ENCODE peak calls at places on chromosome 4, in nine cellular contexts. J is glomerular endothelial cell; Y is NCI-H1092; E is stimulated activated CD4-positive, alpha-beta T cell treated with anti-CD3 and anti-CD28 coated beads, TNF-alpha, amount 100 ng/mL, for 4 hours; W is iris pigment epithelial cell; O is fibroblast of pulmonary artery; U is activated CD4-positive, alpha-beta T cell treated with anti-CD3 and anti-CD28 coated beads, Interleukin-2, amount 50 U/mL, for 4 hours; I is gastrocnemius medialis; Z is activated CD8-positive, alpha-beta memory T cell treated with anti-CD3 and anti-CD28 coated beads for 4 hours. H is an unnamed sample.

GRCh38 chr4:86579941-86580340 is 14.2 kb upstream of the PTPN13 start:
- DNase-seq in J (no peak), Y (no peak), E (no peak), W (no peak), O (no peak), U (no peak), I (no peak), Z (no peak), H (no peak)

GRCh38 chr4:127140306-127140705 is 492.5 kb upstream of the INTU start:
- DNase-seq in J (no peak), Y (no peak), E (no peak), W (peak; percentile 78), O (no peak), U (no peak), I (no peak), Z (no peak), H (peak; percentile 68)

GRCh38 chr4:118814901-118815300 is 21.0 kb downstream of the SEC24D start:
- DNase-seq in J (no peak), Y (no peak), E (no peak), W (no peak), O (no peak), U (no peak), I (no peak), Z (no peak), H (no peak)

GRCh38 chr4:82380344-82380743 is 6.6 kb upstream of the HNRNPD start:
- DNase-seq in J (no peak), Y (no peak), E (no peak), W (no peak), O (no peak), U (no peak), I (peak; percentile 63), Z (no peak), H (no peak)

GRCh38 chr4:138798404-138798803 is 217.2 kb upstream of the NOCT start:
- DNase-seq in J (no peak), Y (no peak), E (no peak), W (no peak), O (no peak), U (no peak), I (no peak), Z (no peak), H (no peak)

GRCh38 chr4:61805979-61806378 is 605.9 kb downstream of the ADGRL3 start:
- DNase-seq in J (no peak), Y (no peak), E (no peak), W (peak; percentile 2), O (no peak), U (no peak), I (no peak), Z (no peak), H (peak; percentile 42)

GRCh38 chr4:132123870-132124623 is 1025.0 kb upstream of the PCDH10 start:
- DNase-seq in J (no peak), Y (no peak), E (no peak), W (peak; percentile 27), O (peak; percentile 38), U (no peak), I (no peak), Z (no peak), H (peak; percentile 18)

GRCh38 chr4:82842593-82842992 is 44.0 kb upstream of the SCD5 start:
- DNase-seq in J (no peak), Y (no peak), E (no peak), W (peak; percentile 38), O (peak; percentile 45), U (no peak), I (no peak), Z (no peak), H (no peak)

GRCh38 chr4:146207410-146207809 is 6.9 kb upstream of the REELD1 start:
- DNase-seq in J (no peak), Y (no peak), E (no peak), W (no peak), O (no peak), U (no peak), I (no peak), Z (no peak), H (no peak)

GRCh38 chr4:99868126-99868596 is 26.1 kb downstream of the LAMTOR3 start:
- DNase-seq in J (no peak), Y (no peak), E (no peak), W (peak; percentile 86), O (peak; percentile 19), U (no peak), I (no peak), Z (no peak), H (peak; percentile 53)

GRCh38 chr4:2248821-2249261 is 6.9 kb upstream of the HAUS3 start:
- DNase-seq in J (no peak), Y (no peak), E (no peak), W (no peak), O (no peak), U (no peak), I (no peak), Z (no peak), H (no peak)

GRCh38 chr4:21009956-21010355 is 309.7 kb downstream of the PACRGL start:
- DNase-seq in J (no peak), Y (no peak), E (no peak), W (no peak), O (no peak), U (no peak), I (no peak), Z (no peak), H (no peak)

GRCh38 chr4:83138979-83139378 is 24.4 kb upstream of the PLAC8 start:
- DNase-seq in J (no peak), Y (no peak), E (no peak), W (no peak), O (no peak), U (no peak), I (no peak), Z (no peak), H (no peak)

GRCh38 chr4:41142356-41142755 is 72.0 kb downstream of the APBB2 start:
- DNase-seq in J (no peak), Y (no peak), E (no peak), W (no peak), O (no peak), U (no peak), I (no peak), Z (no peak), H (no peak)

GRCh38 chr4:74453037-74453635 is 8.2 kb downstream of the AREG start:
- DNase-seq in J (no peak), Y (no peak), E (no peak), W (no peak), O (peak; percentile 39), U (no peak), I (no peak), Z (no peak), H (no peak)

GRCh38 chr4:103118171-103118570 is 18.5 kb upstream of the BDH2 start:
- DNase-seq in J (no peak), Y (no peak), E (no peak), W (peak; percentile 20), O (no peak), U (no peak), I (no peak), Z (no peak), H (no peak)

GRCh38 chr4:13133700-13134099 is 350.4 kb downstream of the RAB28 start:
- DNase-seq in J (no peak), Y (no peak), E (no peak), W (no peak), O (no peak), U (no peak), I (no peak), Z (no peak), H (no peak)

GRCh38 chr4:11261066-11261850 is 167.4 kb downstream of the HS3ST1 start:
- DNase-seq in J (no peak), Y (no peak), E (no peak), W (no peak), O (no peak), U (no peak), I (no peak), Z (no peak), H (no peak)

GRCh38 chr4:147829401-147830101 is 97.7 kb downstream of the ARHGAP10 start:
- DNase-seq in J (no peak), Y (no peak), E (no peak), W (peak; percentile 87), O (peak; percentile 80), U (no peak), I (peak; percentile 87), Z (no peak), H (peak; percentile 55)

GRCh38 chr4:33606951-33607350 is 2637.4 kb downstream of the ARAP2 start:
- DNase-seq in J (no peak), Y (no peak), E (no peak), W (no peak), O (no peak), U (no peak), I (no peak), Z (no peak), H (no peak)

GRCh38 chr4:38069271-38069760 is 109.1 kb downstream of the PTTG2 start:
- DNase-seq in J (no peak), Y (no peak), E (no peak), W (peak; percentile 56), O (peak; percentile 94), U (peak; percentile 38), I (no peak), Z (no peak), H (peak; percentile 31)

GRCh38 chr4:121138014-121138413 is 26.1 kb downstream of the TNIP3 start:
- DNase-seq in J (no peak), Y (no peak), E (peak; percentile 7), W (no peak), O (no peak), U (peak; percentile 42), I (no peak), Z (peak; percentile 17), H (no peak)

GRCh38 chr4:183130328-183131155 is 31.5 kb downstream of the WWC2 start:
- DNase-seq in J (no peak), Y (peak; percentile 87), E (no peak), W (peak; percentile 68), O (peak; percentile 51), U (no peak), I (no peak), Z (no peak), H (peak; percentile 51)

H was measured in astrocyte of the spinal cord.